ENCODE peak calls at places on chromosomes 6 and 20, in eight cellular contexts. C, M, V, J, X, E, O and L are unnamed samples.

GRCh38 chr6:151036869-151037680 is 171.6 kb downstream of the MTHFD1L start:
- DNase-seq in C (no peak), M (no peak), V (no peak), J (peak; percentile 81), X (no peak), E (no peak), O (no peak), L (peak; percentile 64)

GRCh38 chr6:89793586-89793985 is 26.0 kb downstream of the MDN1 start:
- DNase-seq in C (no peak), M (no peak), V (no peak), J (no peak), X (no peak), E (no peak), O (no peak), L (no peak)

GRCh38 chr6:26043389-26044139 is 43.7 kb upstream of the HFE start:
- DNase-seq in C (peak; percentile 57), M (peak; percentile 87), V (peak; percentile 89), J (peak; percentile 95), X (peak; percentile 70), E (peak; percentile 76), O (peak; percentile 91), L (no peak)

GRCh38 chr6:140736227-140736626 is 1361.8 kb upstream of the CITED2 start:
- DNase-seq in C (no peak), M (no peak), V (no peak), J (no peak), X (no peak), E (no peak), O (no peak), L (no peak)

GRCh38 chr6:129276986-129277385 is 394.0 kb downstream of the LAMA2 start:
- DNase-seq in C (no peak), M (no peak), V (no peak), J (no peak), X (no peak), E (no peak), O (no peak), L (no peak)

GRCh38 chr6:106448000-106448426 is 87.5 kb downstream of the CRYBG1 start:
- DNase-seq in C (no peak), M (no peak), V (peak; percentile 89), J (no peak), X (peak; percentile 30), E (no peak), O (no peak), L (no peak)

GRCh38 chr20:13113731-13114130 is 105.0 kb downstream of the SPTLC3 start:
- DNase-seq in C (no peak), M (no peak), V (no peak), J (no peak), X (no peak), E (no peak), O (no peak), L (no peak)

GRCh38 chr6:7628479-7628878 is 38.5 kb downstream of the SNRNP48 start:
- DNase-seq in C (no peak), M (no peak), V (no peak), J (peak; percentile 48), X (no peak), E (no peak), O (no peak), L (no peak)

GRCh38 chr6:2848851-2849250 is 7.2 kb upstream of the SERPINB1 start:
- DNase-seq in C (peak; percentile 84), M (no peak), V (peak; percentile 86), J (no peak), X (no peak), E (no peak), O (no peak), L (no peak)

GRCh38 chr6:146948790-146949342 is 255.4 kb upstream of the STXBP5 start:
- DNase-seq in C (no peak), M (no peak), V (no peak), J (no peak), X (no peak), E (no peak), O (no peak), L (no peak)

GRCh38 chr20:61447950-61448349 is 195.9 kb downstream of the CDH4 start:
- DNase-seq in C (no peak), M (no peak), V (no peak), J (no peak), X (no peak), E (no peak), O (no peak), L (no peak)

GRCh38 chr6:134850906-134851305 is 99.0 kb downstream of the ALDH8A1 start:
- DNase-seq in C (peak; percentile 24), M (no peak), V (no peak), J (no peak), X (no peak), E (no peak), O (no peak), L (no peak)

GRCh38 chr20:23147964-23148720 is 62.0 kb upstream of the CD93 start:
- DNase-seq in C (no peak), M (no peak), V (no peak), J (peak; percentile 72), X (peak; percentile 58), E (no peak), O (peak; percentile 57), L (peak; percentile 80)

GRCh38 chr6:137033828-137034227 is 10.9 kb downstream of the IL20RA start:
- DNase-seq in C (no peak), M (no peak), V (no peak), J (peak; percentile 83), X (no peak), E (no peak), O (no peak), L (no peak)

GRCh38 chr20:32638848-32639247 is 34.9 kb downstream of the C20orf203 start:
- DNase-seq in C (peak; percentile 56), M (no peak), V (no peak), J (peak; percentile 91), X (no peak), E (no peak), O (no peak), L (no peak)

GRCh38 chr6:128491041-128491642 is 29.3 kb downstream of the PTPRK start:
- DNase-seq in C (peak; percentile 53), M (peak; percentile 66), V (no peak), J (peak; percentile 78), X (no peak), E (no peak), O (no peak), L (peak; percentile 28)

GRCh38 chr20:275791-276190 is 14.8 kb downstream of the C20orf96 start:
- DNase-seq in C (no peak), M (no peak), V (no peak), J (no peak), X (no peak), E (no peak), O (no peak), L (no peak)

GRCh38 chr6:130778946-130779657 is 48.1 kb upstream of the SMLR1 start:
- DNase-seq in C (no peak), M (no peak), V (no peak), J (peak; percentile 5), X (no peak), E (no peak), O (no peak), L (no peak)

GRCh38 chr6:51550243-51550642 is 537.2 kb downstream of the PKHD1 start:
- DNase-seq in C (no peak), M (no peak), V (no peak), J (no peak), X (no peak), E (no peak), O (no peak), L (no peak)

GRCh38 chr6:165818200-165818599 is 155.2 kb upstream of the PDE10A start:
- DNase-seq in C (peak; percentile 43), M (no peak), V (no peak), J (no peak), X (no peak), E (no peak), O (no peak), L (no peak)

GRCh38 chr6:165819394-165819793 is 156.4 kb upstream of the PDE10A start:
- DNase-seq in C (peak; percentile 41), M (no peak), V (no peak), J (no peak), X (no peak), E (peak; percentile 45), O (no peak), L (no peak)

GRCh38 chr6:165817771-165818170 is 154.7 kb upstream of the PDE10A start:
- DNase-seq in C (no peak), M (no peak), V (no peak), J (no peak), X (no peak), E (no peak), O (no peak), L (no peak)

GRCh38 chr6:165814669-165815068 is 151.6 kb upstream of the PDE10A start:
- DNase-seq in C (no peak), M (no peak), V (no peak), J (no peak), X (no peak), E (no peak), O (no peak), L (no peak)

GRCh38 chr6:165817148-165817547 is 154.1 kb upstream of the PDE10A start:
- DNase-seq in C (no peak), M (no peak), V (no peak), J (no peak), X (no peak), E (no peak), O (no peak), L (no peak)
- H3K4me1 ChIP-seq in C (peaks cover 35% of the 10 kb centered on the region), M (no peaks in the 10 kb centered on the region), V (no peaks in the 10 kb centered on the region), J (no peaks in the 10 kb centered on the region), X (no peaks in the 10 kb centered on the region), E (no peaks in the 10 kb centered on the region), O (peaks cover 10% of the 10 kb centered on the region), L (no peaks in the 10 kb centered on the region)

GRCh38 chr6:11853678-11854417 is 75.2 kb upstream of the ADTRP start:
- DNase-seq in C (no peak), M (no peak), V (no peak), J (no peak), X (no peak), E (no peak), O (no peak), L (no peak)
- H3K27ac ChIP-seq in C (no peak overlapping the region), M (no peak overlapping the region), V (no peak overlapping the region), J (no peak overlapping the region), X (no peak overlapping the region), E (no peak overlapping the region), O (peak overlapping the region; percentile 44), L (no peak overlapping the region)

DNA sequence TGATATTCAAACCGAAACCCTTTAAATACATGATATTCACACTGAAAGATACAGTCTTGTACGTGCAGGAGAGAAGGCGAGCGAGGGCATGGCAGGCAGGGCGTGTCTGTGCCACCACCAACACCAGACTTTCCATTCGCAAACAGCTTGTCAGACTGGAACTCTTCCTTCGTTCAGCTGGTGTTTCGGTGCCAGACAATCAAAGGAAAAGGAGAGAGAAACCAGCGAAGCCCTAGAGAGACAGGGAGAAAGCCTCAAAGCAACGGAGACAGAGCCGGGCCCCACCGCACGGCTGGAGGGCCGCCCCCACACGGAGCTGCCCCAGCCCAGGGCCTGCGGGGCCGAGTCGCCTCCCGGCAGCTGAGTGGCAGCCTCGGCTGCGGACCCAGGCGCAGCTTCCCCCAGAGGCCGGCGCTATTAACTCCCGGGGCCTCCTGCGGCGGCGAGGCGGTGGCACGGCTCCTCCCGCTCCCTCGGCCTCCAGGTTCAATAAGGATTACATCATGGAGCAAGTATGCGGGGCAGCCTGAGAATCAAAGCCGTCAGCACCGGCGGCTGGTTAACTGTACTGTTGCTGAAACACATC is 32.1 kb upstream of the NR2E1 start:
- DNase-seq in C (peak; percentile 98), M (peak; percentile 62), V (peak; percentile 86), J (peak; percentile 68), X (peak; percentile 67), E (peak; percentile 69), O (peak; percentile 72), L (peak; percentile 66)
- TF ChIP-seq CTCF in C (no peak), M (peak; percentile 28), V (no peak), J (peak; percentile 19), X (no peak), E (no peak), O (no peak), L (no peak)

GRCh38 chr6:113671440-113671839 is 185.7 kb upstream of the MARCKS start:
- DNase-seq in C (no peak), M (no peak), V (no peak), J (no peak), X (no peak), E (no peak), O (peak; percentile 11), L (no peak)
- H3K4me1 ChIP-seq in C (peaks cover 34% of the 10 kb centered on the region), M (no peaks in the 10 kb centered on the region), V (peaks cover 9% of the 10 kb centered on the region), J (no peaks in the 10 kb centered on the region), X (no peaks in the 10 kb centered on the region), E (peaks cover 9% of the 10 kb centered on the region), O (peaks cover 25% of the 10 kb centered on the region), L (no peaks in the 10 kb centered on the region)